ENCODE peak calls at places on chromosomes 3 and 15, in six cellular contexts. One of them, this sample, is unnamed. For H3K4me1, the result is how much of the 10 kb centered on the place peaks cover.

GRCh38 chr3:109257269-109257668 is 59.0 kb downstream of the DPPA2 start:
- DNase-seq in CD8-positive, alpha-beta memory T cell: no peak
- DNase-seq in cardiac muscle cell: peak
- DNase-seq in RWPE2: no peak
- DNase-seq in tibial nerve: no peak
- DNase-seq in small intestine: no peak
- DNase-seq in this sample: no peak

GRCh38 chr15:57283774-57284508 is 92.4 kb upstream of the CGNL1 start:
- DNase-seq in CD8-positive, alpha-beta memory T cell: no peak
- DNase-seq in cardiac muscle cell: peak
- DNase-seq in RWPE2: no peak
- DNase-seq in tibial nerve: no peak
- DNase-seq in small intestine: no peak
- DNase-seq in this sample: no peak

GRCh38 chr3:115187149-115187757 is 40.2 kb upstream of the ZBTB20 start:
- DNase-seq in CD8-positive, alpha-beta memory T cell: no peak
- DNase-seq in cardiac muscle cell: no peak
- DNase-seq in RWPE2: no peak
- DNase-seq in tibial nerve: no peak
- DNase-seq in small intestine: no peak
- DNase-seq in this sample: no peak

GRCh38 chr3:113275876-113276580 is 64.7 kb downstream of the BOC start:
- DNase-seq in CD8-positive, alpha-beta memory T cell: no peak
- DNase-seq in cardiac muscle cell: peak
- DNase-seq in RWPE2: no peak
- DNase-seq in tibial nerve: peak
- DNase-seq in small intestine: no peak
- DNase-seq in this sample: no peak

GRCh38 chr3:47250309-47251060 is 32.1 kb downstream of the KIF9 start:
- DNase-seq in CD8-positive, alpha-beta memory T cell: no peak
- DNase-seq in cardiac muscle cell: peak
- DNase-seq in RWPE2: no peak
- DNase-seq in tibial nerve: peak
- DNase-seq in small intestine: no peak
- DNase-seq in this sample: peak

GRCh38 chr15:44315164-44315563 is 26.6 kb downstream of the GOLM2 start:
- DNase-seq in CD8-positive, alpha-beta memory T cell: no peak
- DNase-seq in cardiac muscle cell: no peak
- DNase-seq in RWPE2: no peak
- DNase-seq in tibial nerve: no peak
- DNase-seq in small intestine: peak
- DNase-seq in this sample: no peak

GRCh38 chr3:191484461-191484860 is 23.5 kb downstream of the PYDC2 start:
- DNase-seq in CD8-positive, alpha-beta memory T cell: no peak
- DNase-seq in cardiac muscle cell: no peak
- DNase-seq in RWPE2: no peak
- DNase-seq in tibial nerve: no peak
- DNase-seq in small intestine: peak
- DNase-seq in this sample: no peak

GRCh38 chr3:16478516-16478915 is 35.0 kb downstream of the RFTN1 start:
- DNase-seq in CD8-positive, alpha-beta memory T cell: no peak
- DNase-seq in cardiac muscle cell: peak
- DNase-seq in RWPE2: no peak
- DNase-seq in tibial nerve: no peak
- DNase-seq in small intestine: no peak
- DNase-seq in this sample: no peak

GRCh38 chr3:156388469-156389150 is 166.3 kb downstream of the SSR3 start:
- DNase-seq in CD8-positive, alpha-beta memory T cell: no peak
- DNase-seq in cardiac muscle cell: peak
- DNase-seq in RWPE2: no peak
- DNase-seq in tibial nerve: no peak
- DNase-seq in small intestine: no peak
- DNase-seq in this sample: no peak

GRCh38 chr3:72219752-72220151 is 434.8 kb upstream of the PROK2 start:
- DNase-seq in CD8-positive, alpha-beta memory T cell: no peak
- DNase-seq in cardiac muscle cell: no peak
- DNase-seq in RWPE2: no peak
- DNase-seq in tibial nerve: no peak
- DNase-seq in small intestine: no peak
- DNase-seq in this sample: no peak

GRCh38 chr3:129625071-129625874 is 18.8 kb upstream of the PLXND1 start:
- DNase-seq in CD8-positive, alpha-beta memory T cell: no peak
- DNase-seq in cardiac muscle cell: no peak
- DNase-seq in RWPE2: no peak
- DNase-seq in tibial nerve: no peak
- DNase-seq in small intestine: no peak
- DNase-seq in this sample: peak
- H3K4me1 ChIP-seq in CD8-positive, alpha-beta memory T cell: under half
- H3K4me1 ChIP-seq in cardiac muscle cell: under half
- H3K4me1 ChIP-seq in RWPE2: under half
- H3K4me1 ChIP-seq in tibial nerve: half or more
- H3K4me1 ChIP-seq in small intestine: under half
- H3K4me1 ChIP-seq in this sample: half or more

GRCh38 chr3:23565376-23565775 is 240.4 kb upstream of the UBE2E1 start:
- DNase-seq in CD8-positive, alpha-beta memory T cell: no peak
- DNase-seq in cardiac muscle cell: no peak
- DNase-seq in RWPE2: no peak
- DNase-seq in tibial nerve: no peak
- DNase-seq in small intestine: no peak
- DNase-seq in this sample: no peak

GRCh38 chr3:23567917-23568316 is 237.8 kb upstream of the UBE2E1 start:
- DNase-seq in CD8-positive, alpha-beta memory T cell: no peak
- DNase-seq in cardiac muscle cell: peak
- DNase-seq in RWPE2: peak
- DNase-seq in tibial nerve: no peak
- DNase-seq in small intestine: no peak
- DNase-seq in this sample: no peak

DNA sequence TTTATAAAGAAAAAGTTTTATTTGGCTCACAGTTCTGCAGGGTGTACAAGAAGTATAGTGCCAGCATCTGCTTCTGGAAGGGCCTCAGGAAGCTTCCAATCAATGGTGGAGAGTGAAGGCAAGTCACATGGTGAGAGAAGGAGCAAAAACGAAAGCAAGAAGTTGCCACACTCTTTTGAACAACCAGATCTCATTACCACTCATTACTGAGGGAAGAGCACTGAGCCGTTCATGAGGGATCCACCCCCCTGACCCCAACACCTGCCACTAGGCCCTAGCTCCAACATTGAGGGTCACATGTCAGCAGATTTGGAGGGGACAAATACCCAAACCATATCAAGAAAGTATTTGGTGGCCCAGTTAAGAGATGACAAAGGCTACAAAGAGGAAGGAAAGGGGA is 239.3 kb upstream of the UBE2E1 start:
- DNase-seq in CD8-positive, alpha-beta memory T cell: no peak
- DNase-seq in cardiac muscle cell: no peak
- DNase-seq in RWPE2: no peak
- DNase-seq in tibial nerve: no peak
- DNase-seq in small intestine: no peak
- DNase-seq in this sample: no peak
- H3K27ac ChIP-seq in CD8-positive, alpha-beta memory T cell: no peak
- H3K27ac ChIP-seq in cardiac muscle cell: no peak
- H3K27ac ChIP-seq in RWPE2: no peak
- H3K27ac ChIP-seq in tibial nerve: no peak
- H3K27ac ChIP-seq in small intestine: no peak
- H3K27ac ChIP-seq in this sample: no peak

GRCh38 chr15:64751464-64751863 is 23.9 kb downstream of the RBPMS2 start:
- DNase-seq in CD8-positive, alpha-beta memory T cell: no peak
- DNase-seq in cardiac muscle cell: no peak
- DNase-seq in RWPE2: no peak
- DNase-seq in tibial nerve: no peak
- DNase-seq in small intestine: no peak
- DNase-seq in this sample: no peak
- H3K4me1 ChIP-seq in CD8-positive, alpha-beta memory T cell: under half
- H3K4me1 ChIP-seq in cardiac muscle cell: under half
- H3K4me1 ChIP-seq in RWPE2: under half
- H3K4me1 ChIP-seq in tibial nerve: under half
- H3K4me1 ChIP-seq in small intestine: under half
- H3K4me1 ChIP-seq in this sample: under half

GRCh38 chr3:165504554-165504953 is 308.4 kb upstream of the SLITRK3 start:
- DNase-seq in CD8-positive, alpha-beta memory T cell: no peak
- DNase-seq in cardiac muscle cell: no peak
- DNase-seq in RWPE2: no peak
- DNase-seq in tibial nerve: no peak
- DNase-seq in small intestine: no peak
- DNase-seq in this sample: no peak

GRCh38 chr3:165507060-165507459 is 310.9 kb upstream of the SLITRK3 start:
- DNase-seq in CD8-positive, alpha-beta memory T cell: no peak
- DNase-seq in cardiac muscle cell: no peak
- DNase-seq in RWPE2: no peak
- DNase-seq in tibial nerve: no peak
- DNase-seq in small intestine: no peak
- DNase-seq in this sample: no peak

GRCh38 chr3:165505657-165506056 is 309.5 kb upstream of the SLITRK3 start:
- DNase-seq in CD8-positive, alpha-beta memory T cell: no peak
- DNase-seq in cardiac muscle cell: no peak
- DNase-seq in RWPE2: no peak
- DNase-seq in tibial nerve: no peak
- DNase-seq in small intestine: peak
- DNase-seq in this sample: no peak

GRCh38 chr3:165503346-165503745 is 307.2 kb upstream of the SLITRK3 start:
- DNase-seq in CD8-positive, alpha-beta memory T cell: no peak
- DNase-seq in cardiac muscle cell: no peak
- DNase-seq in RWPE2: no peak
- DNase-seq in tibial nerve: no peak
- DNase-seq in small intestine: no peak
- DNase-seq in this sample: no peak

DNA sequence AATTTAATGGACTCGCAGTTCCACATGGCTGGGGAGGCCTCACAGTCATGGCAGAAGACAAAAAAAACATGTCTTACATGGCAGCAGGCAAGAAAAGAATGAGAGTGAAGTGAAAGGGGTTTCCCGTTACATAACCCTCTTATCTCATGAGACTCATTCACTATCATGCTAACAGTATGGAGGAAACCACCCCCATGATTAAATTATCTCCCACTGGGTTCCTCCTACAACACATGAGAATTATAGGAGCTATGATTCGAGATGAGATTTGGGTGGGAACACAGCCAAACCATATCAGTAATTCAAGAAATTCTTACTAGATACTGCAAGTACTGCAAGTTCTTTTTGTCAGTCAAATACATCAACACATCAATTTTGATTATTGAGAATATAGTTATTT is 311.4 kb upstream of the SLITRK3 start:
- DNase-seq in CD8-positive, alpha-beta memory T cell: no peak
- DNase-seq in cardiac muscle cell: no peak
- DNase-seq in RWPE2: no peak
- DNase-seq in tibial nerve: no peak
- DNase-seq in small intestine: no peak
- DNase-seq in this sample: no peak
- H3K27ac ChIP-seq in CD8-positive, alpha-beta memory T cell: no peak
- H3K27ac ChIP-seq in cardiac muscle cell: no peak
- H3K27ac ChIP-seq in RWPE2: no peak
- H3K27ac ChIP-seq in tibial nerve: no peak
- H3K27ac ChIP-seq in small intestine: no peak
- H3K27ac ChIP-seq in this sample: no peak

GRCh38 chr3:50626406-50626805 is 9.5 kb downstream of the MAPKAPK3 start:
- DNase-seq in CD8-positive, alpha-beta memory T cell: no peak
- DNase-seq in cardiac muscle cell: no peak
- DNase-seq in RWPE2: no peak
- DNase-seq in tibial nerve: no peak
- DNase-seq in small intestine: no peak
- DNase-seq in this sample: no peak

GRCh38 chr3:50624634-50625033 is 7.7 kb downstream of the MAPKAPK3 start:
- DNase-seq in CD8-positive, alpha-beta memory T cell: no peak
- DNase-seq in cardiac muscle cell: no peak
- DNase-seq in RWPE2: no peak
- DNase-seq in tibial nerve: no peak
- DNase-seq in small intestine: no peak
- DNase-seq in this sample: no peak

GRCh38 chr3:50627407-50628051 is 10.6 kb downstream of the MAPKAPK3 start:
- DNase-seq in CD8-positive, alpha-beta memory T cell: no peak
- DNase-seq in cardiac muscle cell: peak
- DNase-seq in RWPE2: peak
- DNase-seq in tibial nerve: no peak
- DNase-seq in small intestine: no peak
- DNase-seq in this sample: no peak

GRCh38 chr3:50625131-50625878 is 8.4 kb downstream of the MAPKAPK3 start:
- DNase-seq in CD8-positive, alpha-beta memory T cell: no peak
- DNase-seq in cardiac muscle cell: no peak
- DNase-seq in RWPE2: no peak
- DNase-seq in tibial nerve: no peak
- DNase-seq in small intestine: no peak
- DNase-seq in this sample: no peak

GRCh38 chr3:50625879-50626182 is 8.9 kb downstream of the MAPKAPK3 start:
- DNase-seq in CD8-positive, alpha-beta memory T cell: no peak
- DNase-seq in cardiac muscle cell: no peak
- DNase-seq in RWPE2: no peak
- DNase-seq in tibial nerve: no peak
- DNase-seq in small intestine: no peak
- DNase-seq in this sample: no peak
- H3K4me1 ChIP-seq in CD8-positive, alpha-beta memory T cell: half or more
- H3K4me1 ChIP-seq in cardiac muscle cell: under half
- H3K4me1 ChIP-seq in RWPE2: under half
- H3K4me1 ChIP-seq in tibial nerve: under half
- H3K4me1 ChIP-seq in small intestine: under half
- H3K4me1 ChIP-seq in this sample: half or more

GRCh38 chr3:98746882-98747281 is 16.3 kb upstream of the ST3GAL6 start:
- DNase-seq in CD8-positive, alpha-beta memory T cell: no peak
- DNase-seq in cardiac muscle cell: peak
- DNase-seq in RWPE2: no peak
- DNase-seq in tibial nerve: no peak
- DNase-seq in small intestine: no peak
- DNase-seq in this sample: no peak

GRCh38 chr3:98745718-98746117 is 17.4 kb upstream of the ST3GAL6 start:
- DNase-seq in CD8-positive, alpha-beta memory T cell: no peak
- DNase-seq in cardiac muscle cell: no peak
- DNase-seq in RWPE2: no peak
- DNase-seq in tibial nerve: no peak
- DNase-seq in small intestine: no peak
- DNase-seq in this sample: no peak

GRCh38 chr3:98754483-98754882 is 8.7 kb upstream of the ST3GAL6 start:
- DNase-seq in CD8-positive, alpha-beta memory T cell: no peak
- DNase-seq in cardiac muscle cell: no peak
- DNase-seq in RWPE2: no peak
- DNase-seq in tibial nerve: no peak
- DNase-seq in small intestine: no peak
- DNase-seq in this sample: no peak

GRCh38 chr3:98746122-98746521 is 17.0 kb upstream of the ST3GAL6 start:
- DNase-seq in CD8-positive, alpha-beta memory T cell: no peak
- DNase-seq in cardiac muscle cell: no peak
- DNase-seq in RWPE2: no peak
- DNase-seq in tibial nerve: no peak
- DNase-seq in small intestine: no peak
- DNase-seq in this sample: no peak

DNA sequence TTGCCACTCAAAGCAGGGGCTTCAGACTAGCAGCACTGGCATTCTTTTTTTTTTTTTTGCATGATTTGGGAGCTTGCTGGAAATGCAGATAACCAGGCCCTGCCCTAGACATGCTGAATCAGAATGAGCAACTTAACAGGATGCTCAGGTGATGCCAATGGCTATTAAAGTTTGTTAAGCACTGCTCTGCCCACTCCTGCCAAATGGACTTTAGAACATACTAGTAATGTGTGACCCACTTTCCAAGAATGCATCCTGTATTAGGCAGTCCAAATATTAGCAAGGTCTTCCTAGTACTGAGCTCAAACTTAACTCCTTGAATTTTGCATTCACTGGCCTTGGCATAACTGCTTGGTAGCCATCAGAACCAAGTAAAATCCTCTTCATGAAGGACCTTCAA is 12.6 kb upstream of the ST3GAL6 start:
- DNase-seq in CD8-positive, alpha-beta memory T cell: no peak
- DNase-seq in cardiac muscle cell: no peak
- DNase-seq in RWPE2: no peak
- DNase-seq in tibial nerve: no peak
- DNase-seq in small intestine: no peak
- DNase-seq in this sample: no peak
- H3K27ac ChIP-seq in CD8-positive, alpha-beta memory T cell: no peak
- H3K27ac ChIP-seq in cardiac muscle cell: no peak
- H3K27ac ChIP-seq in RWPE2: no peak
- H3K27ac ChIP-seq in tibial nerve: no peak
- H3K27ac ChIP-seq in small intestine: no peak
- H3K27ac ChIP-seq in this sample: no peak